ENCODE peak calls at places on chromosomes 13 and 19, in nine cellular contexts. L is heart right ventricle, B is fibroblast of lung, K is heart left ventricle, W is stomach, V is brain microvascular endothelial cell, X is colonic mucosa, N is psoas muscle, R is H7. E is an unnamed sample. For H3K27me3, the result is how much of the 10 kb centered on the place peaks cover.

GRCh38 chr19:10289167-10289835 is 451 bp upstream of the ICAM5 start:
- DNase-seq in L (no peak), B (peak), K (no peak), W (peak), V (no peak), X (peak), N (peak), R (peak), E (peak)

GRCh38 chr13:23541221-23541620 is 29.0 kb upstream of the TNFRSF19 start:
- DNase-seq in L (no peak), B (peak), K (no peak), W (no peak), V (no peak), X (no peak), N (no peak), R (no peak), E (no peak)

GRCh38 chr13:64339373-64340063 is 2890.6 kb downstream of the PCDH9 start:
- DNase-seq in L (no peak), B (no peak), K (no peak), W (no peak), V (no peak), X (no peak), N (no peak), R (no peak), E (no peak)

GRCh38 chr13:111252449-111253124 is 67.9 kb upstream of the TEX29 start:
- DNase-seq in L (no peak), B (no peak), K (no peak), W (no peak), V (no peak), X (no peak), N (no peak), R (no peak), E (no peak)

GRCh38 chr13:112067871-112068305 is 939 bp downstream of the SOX1 start:
- DNase-seq in L (no peak), B (no peak), K (no peak), W (no peak), V (no peak), X (no peak), N (no peak), R (peak), E (no peak)

GRCh38 chr19:53982611-53983010 is 8.8 kb upstream of the CACNG6 start:
- DNase-seq in L (peak), B (peak), K (peak), W (peak), V (no peak), X (peak), N (peak), R (peak), E (no peak)

GRCh38 chr13:20945952-20946383 is 43.4 kb upstream of the XPO4 start:
- DNase-seq in L (no peak), B (no peak), K (no peak), W (no peak), V (no peak), X (peak), N (peak), R (peak), E (no peak)

GRCh38 chr19:14146789-14147216 is 10.4 kb upstream of the ASF1B start:
- DNase-seq in L (no peak), B (peak), K (no peak), W (no peak), V (peak), X (no peak), N (no peak), R (peak), E (no peak)

GRCh38 chr13:111153977-111154332 is 38.8 kb downstream of the ARHGEF7 start:
- DNase-seq in L (peak), B (no peak), K (peak), W (no peak), V (peak), X (peak), N (no peak), R (peak), E (no peak)

DNA sequence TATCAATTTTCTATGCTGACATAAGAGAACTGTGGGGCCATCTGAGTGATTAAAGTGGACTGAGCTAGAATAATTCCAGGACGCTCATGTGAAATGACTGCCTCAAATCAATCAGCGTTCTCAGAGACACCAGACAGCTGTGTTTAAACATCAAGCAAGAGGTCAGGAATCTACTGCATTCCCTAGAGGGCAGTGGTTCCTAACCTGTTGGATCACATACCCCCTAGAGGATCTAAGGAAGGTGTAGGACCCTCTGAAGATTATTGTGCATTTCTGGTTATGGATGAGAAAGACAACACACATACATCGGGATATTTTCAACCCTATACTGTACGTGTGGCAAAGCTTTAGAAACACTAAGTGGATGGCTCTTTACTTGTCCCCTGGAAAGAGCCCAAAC is 51.8 kb upstream of the FREM2 start:
- DNase-seq in L (no peak), B (no peak), K (no peak), W (no peak), V (no peak), X (no peak), N (no peak), R (peak), E (no peak)
- H3K4me3 ChIP-seq in L (no peak), B (no peak), K (no peak), W (no peak), V (no peak), X (no peak), N (no peak), R (no peak), E (no peak)

GRCh38 chr19:55171440-55171839 is 5.0 kb upstream of the DNAAF3 start:
- DNase-seq in L (no peak), B (no peak), K (no peak), W (no peak), V (no peak), X (no peak), N (no peak), R (no peak), E (no peak)
- H3K27me3 ChIP-seq in L (half or more), B (under half), K (under half), W (half or more), V (under half), X (under half), N (under half), R (half or more), E (under half)

DNA sequence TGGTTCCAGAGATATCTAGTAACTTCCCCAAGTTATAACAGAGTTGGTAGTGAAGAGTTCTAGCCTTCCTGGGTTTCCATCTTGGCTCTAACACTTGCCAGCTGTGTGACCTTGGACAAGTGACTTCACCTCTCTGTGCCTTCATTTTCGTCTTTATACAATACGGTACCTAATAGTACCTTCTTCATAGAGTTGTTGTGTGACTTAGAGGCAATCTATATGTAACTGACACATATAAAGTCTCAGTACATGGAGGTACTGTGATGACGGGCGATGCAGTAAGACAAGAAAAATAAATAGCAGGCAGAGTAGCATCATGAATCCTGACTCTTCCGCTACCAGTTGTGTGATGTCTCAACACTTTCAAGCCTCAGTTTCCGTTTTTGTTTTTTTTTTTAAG is 8.0 kb upstream of the CLASRP start:
- DNase-seq in L (no peak), B (no peak), K (no peak), W (no peak), V (no peak), X (no peak), N (no peak), R (no peak), E (no peak)
- H3K4me3 ChIP-seq in L (no peak), B (no peak), K (no peak), W (no peak), V (no peak), X (no peak), N (no peak), R (no peak), E (no peak)

DNA sequence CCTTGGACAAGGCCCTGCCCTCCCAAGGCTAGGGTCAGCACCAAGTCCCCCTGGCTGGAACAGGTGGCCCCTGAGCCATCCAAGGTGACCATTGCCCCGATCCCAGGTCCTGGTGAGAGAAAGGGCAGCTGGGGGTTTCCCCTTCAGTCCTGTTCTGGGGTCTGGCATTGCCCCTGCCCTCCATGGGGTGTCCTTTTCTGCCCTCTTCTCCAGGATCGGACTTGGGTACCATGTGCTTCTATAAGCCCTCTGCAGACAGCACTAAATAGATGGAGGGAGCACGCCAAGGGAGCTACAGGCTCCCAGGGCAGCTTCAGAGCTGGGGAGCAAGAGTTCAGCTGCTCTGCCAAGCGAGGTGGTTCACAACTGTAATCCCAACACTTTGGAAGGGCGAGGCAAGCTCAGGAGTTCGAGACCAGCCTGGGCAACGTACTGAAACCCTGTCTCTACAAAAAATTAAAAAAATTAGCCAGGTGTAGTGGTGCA is 13.5 kb upstream of the KCNN1 start:
- DNase-seq in L (no peak), B (no peak), K (no peak), W (no peak), V (no peak), X (no peak), N (no peak), R (peak), E (no peak)
- H3K27me3 ChIP-seq in L (half or more), B (under half), K (half or more), W (half or more), V (half or more), X (half or more), N (under half), R (half or more), E (half or more)

DNA sequence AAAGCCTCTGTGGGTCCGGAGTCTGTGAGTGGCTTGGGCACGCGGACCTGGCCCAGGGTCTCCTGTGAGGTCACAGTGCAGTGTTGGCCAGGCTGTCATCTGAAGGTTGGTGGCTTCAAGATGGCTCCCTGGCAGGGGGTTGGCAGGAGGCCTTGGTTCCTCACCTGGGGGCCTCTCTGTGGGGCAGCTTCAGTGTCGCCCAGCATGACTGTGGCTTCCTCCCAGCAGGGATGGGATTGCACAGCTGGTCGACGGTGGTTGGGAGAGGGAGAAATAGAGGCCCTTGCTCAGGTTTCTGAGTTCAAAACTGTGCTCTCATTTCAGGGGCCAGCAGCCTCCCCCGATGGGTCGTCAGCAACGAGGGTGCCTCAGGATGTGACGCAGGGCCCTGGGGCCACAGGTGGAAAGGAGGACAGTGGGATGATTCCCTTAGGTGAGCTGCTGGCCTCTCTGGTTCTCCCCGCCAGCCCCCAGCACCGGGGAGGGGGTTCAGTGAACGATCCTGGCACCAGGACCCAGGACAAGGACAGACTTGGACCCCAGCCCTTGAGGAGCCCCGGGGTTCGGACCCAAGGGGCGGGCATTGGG is 17.2 kb downstream of the ZNF444 start:
- DNase-seq in L (no peak), B (no peak), K (no peak), W (no peak), V (no peak), X (no peak), N (no peak), R (no peak), E (no peak)
- H3K4me3 ChIP-seq in L (no peak), B (no peak), K (no peak), W (no peak), V (no peak), X (no peak), N (no peak), R (no peak), E (no peak)

GRCh38 chr19:8158411-8159074 is 9.2 kb upstream of the FBN3 start:
- DNase-seq in L (no peak), B (peak), K (no peak), W (peak), V (peak), X (peak), N (no peak), R (peak), E (no peak)
- H3K27me3 ChIP-seq in L (under half), B (under half), K (under half), W (under half), V (under half), X (under half), N (under half), R (under half), E (under half)

GRCh38 chr13:32362574-32362973 is 47.3 kb downstream of the BRCA2 start:
- DNase-seq in L (no peak), B (no peak), K (no peak), W (no peak), V (no peak), X (no peak), N (no peak), R (no peak), E (no peak)
- H3K4me3 ChIP-seq in L (no peak), B (no peak), K (no peak), W (no peak), V (no peak), X (no peak), N (no peak), R (no peak), E (no peak)

E was measured in RWPE2.